ENCODE peak calls at places on chromosomes 16 and 17, in five cellular contexts. D, L, N, F and C are unnamed samples.

GRCh38 chr17:7019839-7020519 is 2.9 kb upstream of the BCL6B start:
- DNase-seq in D (peak; percentile 80), N (no peak), L (no peak), F (peak; percentile 74), C (no peak)

GRCh38 chr17:81470270-81470943 is 42.2 kb downstream of the ACTG1 start:
- DNase-seq in L (no peak), N (no peak), F (no peak), D (no peak), C (no peak)

GRCh38 chr17:18187816-18188761 is 4.5 kb downstream of the ALKBH5 start:
- DNase-seq in F (peak; percentile 30), D (no peak), N (no peak), L (no peak), C (no peak)

GRCh38 chr16:30615358-30616076 is 5.3 kb upstream of the ZNF689 start:
- DNase-seq in D (no peak), L (peak; percentile 48), N (peak; percentile 77), F (peak; percentile 40), C (no peak)

GRCh38 chr17:28174352-28175046 is 132.0 kb downstream of the NLK start:
- DNase-seq in F (no peak), D (no peak), N (peak; percentile 4), L (no peak), C (no peak)

GRCh38 chr17:2138768-2139167 is 83.9 kb downstream of the HIC1 start:
- DNase-seq in F (peak; percentile 25), D (no peak), L (no peak), N (peak; percentile 28), C (no peak)

GRCh38 chr17:35766903-35767510 is 6.3 kb downstream of the C17orf50 start:
- DNase-seq in L (no peak), F (peak; percentile 44), N (peak; percentile 46), D (no peak), C (no peak)

GRCh38 chr16:106623-107324 is 28.7 kb downstream of the MPG start:
- DNase-seq in L (peak; percentile 34), N (peak; percentile 81), D (peak; percentile 67), F (peak; percentile 53), C (peak; percentile 76)

GRCh38 chr17:79695293-79696158 is 35.2 kb upstream of the ENPP7 start:
- DNase-seq in L (no peak), D (no peak), N (no peak), F (peak; percentile 45), C (no peak)

GRCh38 chr16:4081035-4081434 is 35.2 kb downstream of the ADCY9 start:
- DNase-seq in L (no peak), F (no peak), N (no peak), D (no peak), C (no peak)

GRCh38 chr17:29581583-29582253 is 7.7 kb downstream of the GIT1 start:
- DNase-seq in D (peak; percentile 22), L (no peak), F (no peak), N (no peak), C (no peak)

GRCh38 chr16:82638095-82638798 is 11.5 kb downstream of the CDH13 start:
- DNase-seq in F (no peak), N (no peak), L (no peak), D (no peak), C (no peak)

GRCh38 chr16:6382787-6383515 is 949.7 kb upstream of the RBFOX1 start:
- DNase-seq in D (no peak), N (no peak), L (no peak), F (no peak), C (no peak)

GRCh38 chr17:6218333-6218732 is 148.2 kb downstream of the WSCD1 start:
- DNase-seq in L (no peak), D (no peak), N (no peak), F (no peak), C (no peak)

GRCh38 chr17:45009676-45010467 is 41.6 kb downstream of the DCAKD start:
- DNase-seq in N (no peak), D (no peak), L (no peak), F (no peak), C (no peak)

GRCh38 chr17:42706732-42707131 is 24.4 kb downstream of the CNTNAP1 start:
- DNase-seq in N (no peak), F (no peak), D (no peak), L (no peak), C (no peak)

GRCh38 chr17:34542700-34543336 is 36.6 kb upstream of the TMEM132E start:
- DNase-seq in L (no peak), D (peak; percentile 24), F (peak; percentile 18), N (peak; percentile 46), C (no peak)

GRCh38 chr17:48023408-48024148 is 14.0 kb downstream of the COPZ2 start:
- DNase-seq in F (peak; percentile 77), N (peak; percentile 71), D (peak; percentile 62), L (peak; percentile 75), C (peak; percentile 82)

GRCh38 chr17:62715882-62716390 is 88.5 kb downstream of the MRC2 start:
- DNase-seq in N (no peak), F (no peak), D (peak; percentile 1), L (no peak), C (no peak)

DNA sequence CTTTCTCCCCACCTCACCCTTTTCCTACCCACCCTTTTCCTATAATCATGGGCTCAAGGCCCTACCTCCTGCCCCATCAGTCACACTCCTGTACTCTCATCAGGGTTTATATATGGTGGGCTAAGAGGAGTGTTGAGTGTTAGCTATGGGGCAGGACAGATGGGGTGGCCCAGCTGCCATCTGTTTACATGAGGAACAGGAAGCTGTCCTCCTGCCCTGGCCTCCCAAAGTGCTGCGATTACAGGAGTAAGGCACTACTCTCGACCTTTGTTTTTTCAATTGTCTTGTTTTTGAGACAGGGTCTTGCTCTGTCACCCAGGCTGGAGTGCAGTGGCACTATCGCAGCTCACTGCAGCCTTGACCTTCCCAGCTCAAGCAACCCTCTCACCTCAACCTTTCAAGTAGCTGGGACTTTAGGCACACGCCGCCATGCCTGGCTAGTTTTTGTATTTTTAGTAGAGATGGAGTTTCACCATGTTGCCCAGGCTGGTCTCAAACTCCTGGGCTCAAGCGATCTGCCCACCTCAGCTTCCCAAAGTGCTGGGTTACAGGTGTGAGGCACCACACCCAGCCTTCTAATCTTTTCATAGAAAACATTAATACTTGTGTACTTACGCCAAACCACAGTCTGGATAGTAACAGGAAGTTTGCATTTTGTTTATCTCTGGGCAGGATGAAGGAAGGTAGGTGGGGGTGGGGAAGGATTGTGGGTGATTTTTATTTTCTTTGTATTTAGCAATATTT is 1.6 kb downstream of the TRADD start:
- DNase-seq in N (no peak), D (no peak), F (no peak), L (no peak), C (no peak)
- H3K4me1 ChIP-seq in N (peaks cover 21% of the 10 kb centered on the region), D (peaks cover 13% of the 10 kb centered on the region), F (peaks cover 46% of the 10 kb centered on the region), L (peaks cover 34% of the 10 kb centered on the region), C (peaks cover 57% of the 10 kb centered on the region)

DNA sequence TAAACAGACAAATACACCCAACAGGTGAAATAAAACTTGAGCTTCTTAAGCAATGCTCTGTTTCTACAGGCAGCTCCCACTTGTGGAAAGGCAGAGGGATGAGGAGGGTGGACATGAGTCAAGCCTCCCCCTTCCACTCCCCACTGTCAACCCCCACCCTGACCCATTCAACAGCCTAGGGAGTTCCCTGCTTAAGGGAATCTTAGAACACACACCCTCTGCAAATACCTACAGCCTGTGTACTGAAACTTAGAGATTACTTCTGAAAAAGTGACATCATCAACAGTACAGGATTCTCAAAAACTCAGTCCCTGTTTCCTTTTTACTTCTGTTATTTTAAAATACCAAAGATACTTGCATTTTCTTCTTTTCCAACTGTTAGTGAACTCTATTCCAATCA is 345.4 kb downstream of the SOX9 start:
- DNase-seq in F (no peak), N (no peak), D (no peak), L (no peak), C (peak; percentile 27)
- H3K4me1 ChIP-seq in F (peaks cover 5% of the 10 kb centered on the region), N (no peaks in the 10 kb centered on the region), D (no peaks in the 10 kb centered on the region), L (peaks cover 81% of the 10 kb centered on the region), C (peaks cover 4% of the 10 kb centered on the region)

GRCh38 chr17:57930239-57930638 is 25.0 kb downstream of the CUEDC1 start:
- DNase-seq in D (no peak), F (no peak), L (no peak), N (no peak), C (no peak)

GRCh38 chr17:57927048-57927723 is 28.0 kb downstream of the CUEDC1 start:
- DNase-seq in D (no peak), N (no peak), F (no peak), L (no peak), C (no peak)

GRCh38 chr17:57928898-57929297 is 26.3 kb downstream of the CUEDC1 start:
- DNase-seq in L (no peak), D (no peak), F (no peak), N (no peak), C (no peak)

GRCh38 chr17:57929392-57929791 is 25.8 kb downstream of the CUEDC1 start:
- DNase-seq in L (no peak), N (no peak), F (no peak), D (no peak), C (no peak)

GRCh38 chr17:57931488-57932137 is 23.6 kb downstream of the CUEDC1 start:
- DNase-seq in F (no peak), D (no peak), N (no peak), L (no peak), C (no peak)
- H3K4me1 ChIP-seq in F (peaks cover 99% of the 10 kb centered on the region), D (peaks cover 12% of the 10 kb centered on the region), N (no peaks in the 10 kb centered on the region), L (peaks cover 90% of the 10 kb centered on the region), C (peaks cover 69% of the 10 kb centered on the region)

DNA sequence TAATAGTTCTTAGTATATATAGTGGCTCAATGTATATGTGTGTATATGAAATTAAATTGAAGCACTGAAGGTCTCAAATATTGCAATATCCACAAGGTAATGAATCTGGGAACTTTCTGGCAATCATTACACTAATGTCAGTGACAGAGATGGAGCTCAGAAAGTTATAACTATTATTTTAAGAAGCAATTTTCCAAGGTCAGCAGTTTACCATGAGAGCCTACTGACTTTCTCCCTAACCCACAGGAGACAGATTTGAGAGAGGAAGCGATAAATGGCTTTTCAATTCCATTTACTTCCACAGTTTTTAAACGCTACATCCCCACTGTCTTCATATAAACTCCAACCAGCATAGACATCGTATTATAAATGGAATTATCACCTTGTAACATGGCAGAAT is 92.9 kb downstream of the PCTP start:
- DNase-seq in L (no peak), N (no peak), D (no peak), F (no peak), C (no peak)
- H3K4me1 ChIP-seq in L (no peaks in the 10 kb centered on the region), N (no peaks in the 10 kb centered on the region), D (no peaks in the 10 kb centered on the region), F (peaks cover 7% of the 10 kb centered on the region), C (no peaks in the 10 kb centered on the region)

GRCh38 chr16:81515281-81515680 is 70.7 kb downstream of the CMIP start:
- DNase-seq in D (no peak), N (no peak), L (no peak), F (no peak), C (no peak)
- H3K4me1 ChIP-seq in D (peaks cover 16% of the 10 kb centered on the region), N (peaks cover 45% of the 10 kb centered on the region), L (peaks cover 95% of the 10 kb centered on the region), F (peaks cover 77% of the 10 kb centered on the region), C (peaks cover 13% of the 10 kb centered on the region)